ENCODE peak calls at places on chromosomes 13 and 19, in four cellular contexts. G, M, Q and O are unnamed samples. For H3K4me1, the result is how much of the 10 kb centered on the place peaks cover.

GRCh38 chr13:108037348-108037747 is 178.0 kb downstream of the LIG4 start:
- DNase-seq in G (no peak), M (no peak), Q (no peak), O (no peak)

GRCh38 chr19:7326105-7326877 is 22.4 kb upstream of the ARHGEF18 start:
- DNase-seq in G (peak), M (no peak), Q (no peak), O (peak)

GRCh38 chr19:32404939-32405430 is 585 bp upstream of the DPY19L3 start:
- DNase-seq in G (no peak), M (peak), Q (peak), O (no peak)

GRCh38 chr19:32717496-32717895 is 2.1 kb upstream of the TDRD12 start:
- DNase-seq in G (no peak), M (no peak), Q (no peak), O (no peak)

GRCh38 chr19:43457809-43458208 is 7.6 kb downstream of the LYPD3 start:
- DNase-seq in G (no peak), M (no peak), Q (no peak), O (no peak)

GRCh38 chr19:56297010-56297409 is 17.6 kb downstream of the ZSCAN5A start:
- DNase-seq in G (no peak), M (no peak), Q (no peak), O (no peak)

GRCh38 chr13:112616586-112617381 is 28.8 kb upstream of the TUBGCP3 start:
- DNase-seq in G (no peak), M (no peak), Q (peak), O (no peak)

GRCh38 chr13:23946067-23946466 is 48.8 kb upstream of the C1QTNF9B start:
- DNase-seq in G (no peak), M (no peak), Q (no peak), O (no peak)

GRCh38 chr13:42970824-42971669 is 21.0 kb downstream of the EPSTI1 start:
- DNase-seq in G (no peak), M (peak), Q (peak), O (peak)

GRCh38 chr19:20179946-20180345 is 12.9 kb downstream of the ZNF486 start:
- DNase-seq in G (no peak), M (no peak), Q (peak), O (no peak)

GRCh38 chr13:111202149-111202548 is 87.0 kb downstream of the ARHGEF7 start:
- DNase-seq in G (no peak), M (no peak), Q (no peak), O (no peak)

GRCh38 chr19:40465025-40465780 is at the start of gene BLVRB:
- DNase-seq in G (no peak), M (peak), Q (peak), O (peak)

GRCh38 chr13:100544866-100545683 is 43.5 kb downstream of the GGACT start:
- DNase-seq in G (no peak), M (no peak), Q (no peak), O (no peak)

GRCh38 chr13:37208052-37208451 is 102.6 kb upstream of the CSNK1A1L start:
- DNase-seq in G (no peak), M (no peak), Q (peak), O (no peak)

GRCh38 chr19:8115805-8116396 is 33.5 kb downstream of the FBN3 start:
- DNase-seq in G (no peak), M (no peak), Q (no peak), O (no peak)

GRCh38 chr13:113122571-113123225 is at the start of gene F10:
- DNase-seq in G (no peak), M (peak), Q (peak), O (no peak)

GRCh38 chr13:35471466-35472307 is 4.8 kb downstream of the MAB21L1 start:
- DNase-seq in G (no peak), M (no peak), Q (no peak), O (no peak)

GRCh38 chr13:44768775-44769578 is 192.8 kb upstream of the TSC22D1 start:
- DNase-seq in G (no peak), M (no peak), Q (peak), O (no peak)

GRCh38 chr13:79710376-79710775 is 229.4 kb downstream of the NDFIP2 start:
- DNase-seq in G (no peak), M (no peak), Q (peak), O (peak)

GRCh38 chr13:111384441-111385181 is 64.2 kb downstream of the TEX29 start:
- DNase-seq in G (no peak), M (peak), Q (no peak), O (no peak)

GRCh38 chr13:111281751-111282311 is 38.6 kb upstream of the TEX29 start:
- DNase-seq in G (no peak), M (no peak), Q (peak), O (peak)

GRCh38 chr13:100347941-100348340 is 240.6 kb downstream of the GGACT start:
- DNase-seq in G (no peak), M (no peak), Q (peak), O (peak)

GRCh38 chr19:30890033-30890432 is 459.2 kb downstream of the TSHZ3 start:
- DNase-seq in G (no peak), M (no peak), Q (no peak), O (no peak)

GRCh38 chr19:18321729-18322091 is 1.2 kb downstream of the LSM4 start:
- DNase-seq in G (no peak), M (no peak), Q (no peak), O (no peak)

GRCh38 chr13:99812611-99813010 is 159.0 kb downstream of the ZIC5 start:
- DNase-seq in G (no peak), M (no peak), Q (peak), O (peak)

GRCh38 chr13:79621902-79622301 is 140.9 kb downstream of the NDFIP2 start:
- DNase-seq in G (no peak), M (no peak), Q (no peak), O (peak)

GRCh38 chr13:31201341-31202024 is 1.7 kb downstream of the B3GLCT start:
- DNase-seq in G (no peak), M (peak), Q (peak), O (no peak)

GRCh38 chr13:36385471-36385870 is 39.3 kb upstream of the SPART start:
- DNase-seq in G (no peak), M (no peak), Q (peak), O (peak)

GRCh38 chr13:24995225-24995804 is 100.6 kb upstream of the PABPC3 start:
- DNase-seq in G (no peak), M (peak), Q (peak), O (no peak)

GRCh38 chr19:53903055-53903680 is 5.9 kb upstream of the CACNG7 start:
- DNase-seq in G (no peak), M (no peak), Q (peak), O (no peak)

GRCh38 chr19:45972081-45972943 is 1.4 kb downstream of the NOVA2 start:
- DNase-seq in G (no peak), M (peak), Q (peak), O (no peak)

GRCh38 chr13:44093607-44094583 is 214.2 kb downstream of the LACC1 start:
- DNase-seq in G (no peak), M (no peak), Q (peak), O (no peak)

GRCh38 chr13:25945596-25945995 is 106.2 kb downstream of the SHISA2 start:
- DNase-seq in G (no peak), M (no peak), Q (peak), O (no peak)

GRCh38 chr13:65965496-65965895 is 1264.6 kb downstream of the PCDH9 start:
- DNase-seq in G (no peak), M (no peak), Q (peak), O (peak)

GRCh38 chr13:26061947-26062346 is 10.1 kb upstream of the SHISA2 start:
- DNase-seq in G (no peak), M (no peak), Q (peak), O (peak)

GRCh38 chr19:13652810-13653590 is 111.3 kb upstream of the MRI1 start:
- DNase-seq in G (no peak), M (no peak), Q (no peak), O (no peak)

GRCh38 chr13:98349731-98350305 is 172.7 kb upstream of the RNF113B start:
- DNase-seq in G (no peak), M (no peak), Q (no peak), O (no peak)

GRCh38 chr13:68727165-68727564 is 1380.5 kb upstream of the ATXN8OS start:
- DNase-seq in G (no peak), M (no peak), Q (peak), O (no peak)

GRCh38 chr19:28403698-28404099 is 809.3 kb downstream of the UQCRFS1 start:
- DNase-seq in G (no peak), M (no peak), Q (no peak), O (no peak)
- H3K4me1 ChIP-seq in G (under half), M (under half), Q (under half), O (under half)

GRCh38 chr19:5624741-5625140 is 1.9 kb downstream of the SAFB start:
- DNase-seq in G (no peak), M (no peak), Q (no peak), O (no peak)
- H3K4me1 ChIP-seq in G (under half), M (under half), Q (under half), O (under half)

DNA sequence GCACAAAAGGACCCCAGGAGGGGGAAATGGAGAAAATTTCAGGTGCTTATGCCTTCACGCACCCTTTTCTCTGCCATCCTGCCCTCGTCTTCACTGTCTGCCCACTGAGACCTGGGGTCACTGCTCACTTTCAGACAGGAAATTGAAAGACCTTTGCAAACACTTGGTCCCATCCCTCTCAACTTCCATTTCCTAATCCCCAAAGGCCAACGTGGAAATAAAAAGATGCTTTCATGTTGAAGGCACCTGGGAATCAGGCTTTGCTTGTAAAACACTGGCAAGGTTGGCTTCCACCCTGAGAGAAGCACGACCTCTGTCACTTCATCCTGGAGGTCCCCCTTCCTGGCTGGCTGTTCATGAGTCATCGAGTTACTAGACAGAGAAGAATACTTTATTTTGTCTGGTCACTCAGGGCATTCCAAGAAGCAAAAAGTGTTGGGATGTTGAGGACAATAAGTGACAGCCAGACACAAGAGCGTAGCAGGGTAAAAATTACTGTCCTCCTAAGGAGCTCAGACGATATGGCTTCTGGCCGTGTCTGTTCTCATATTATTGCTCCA is 408.8 kb downstream of the COG6 start:
- DNase-seq in G (no peak), M (no peak), Q (no peak), O (no peak)
- H3K4me1 ChIP-seq in G (under half), M (under half), Q (under half), O (under half)

GRCh38 chr19:16381756-16382401 is 57.3 kb downstream of the KLF2 start:
- DNase-seq in G (no peak), M (peak), Q (no peak), O (no peak)
- H3K4me1 ChIP-seq in G (under half), M (under half), Q (under half), O (under half)

GRCh38 chr19:709196-709964 is 645 bp downstream of the PALM start:
- DNase-seq in G (no peak), M (no peak), Q (no peak), O (no peak)
- H3K4me1 ChIP-seq in G (under half), M (under half), Q (under half), O (under half)

GRCh38 chr19:556611-557382 is 12.9 kb downstream of the GZMM start:
- DNase-seq in G (no peak), M (no peak), Q (no peak), O (no peak)

GRCh38 chr19:554817-555216 is 11.0 kb downstream of the GZMM start:
- DNase-seq in G (no peak), M (no peak), Q (no peak), O (no peak)

GRCh38 chr19:558770-559439 is 13.5 kb upstream of the BSG start:
- DNase-seq in G (no peak), M (no peak), Q (no peak), O (no peak)

GRCh38 chr19:555474-555808 is 11.6 kb downstream of the GZMM start:
- DNase-seq in G (no peak), M (no peak), Q (no peak), O (no peak)
- H3K4me1 ChIP-seq in G (under half), M (under half), Q (under half), O (under half)

GRCh38 chr13:76023644-76024043 is 387.5 kb downstream of the LMO7 start:
- DNase-seq in G (no peak), M (no peak), Q (peak), O (peak)

GRCh38 chr13:76025392-76025791 is 389.3 kb downstream of the LMO7 start:
- DNase-seq in G (no peak), M (no peak), Q (no peak), O (no peak)

GRCh38 chr13:76029088-76029487 is 393.0 kb downstream of the LMO7 start:
- DNase-seq in G (no peak), M (no peak), Q (no peak), O (no peak)

GRCh38 chr13:76024151-76024550 is 388.0 kb downstream of the LMO7 start:
- DNase-seq in G (no peak), M (no peak), Q (no peak), O (no peak)

DNA sequence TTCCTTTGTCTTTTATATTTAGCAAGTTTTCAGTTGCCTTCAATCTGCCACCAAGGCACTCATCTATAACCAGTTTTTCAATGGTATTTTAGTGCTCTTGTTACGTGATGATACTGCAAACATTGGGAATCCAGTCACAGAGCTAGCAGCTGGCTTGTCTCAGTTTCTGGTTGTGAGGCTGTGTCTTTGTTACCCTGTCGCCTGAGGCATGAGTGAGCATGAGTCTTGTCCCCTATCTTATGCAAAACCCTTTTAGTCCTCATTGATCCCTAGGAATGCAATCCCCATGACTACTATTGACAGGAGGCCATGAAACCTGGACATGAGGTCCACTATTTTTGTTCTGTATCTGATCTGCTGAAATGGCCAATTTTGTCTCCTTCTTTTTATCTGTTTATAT is 391.0 kb downstream of the LMO7 start:
- DNase-seq in G (no peak), M (no peak), Q (no peak), O (no peak)
- H3K4me1 ChIP-seq in G (under half), M (under half), Q (under half), O (under half)

DNA sequence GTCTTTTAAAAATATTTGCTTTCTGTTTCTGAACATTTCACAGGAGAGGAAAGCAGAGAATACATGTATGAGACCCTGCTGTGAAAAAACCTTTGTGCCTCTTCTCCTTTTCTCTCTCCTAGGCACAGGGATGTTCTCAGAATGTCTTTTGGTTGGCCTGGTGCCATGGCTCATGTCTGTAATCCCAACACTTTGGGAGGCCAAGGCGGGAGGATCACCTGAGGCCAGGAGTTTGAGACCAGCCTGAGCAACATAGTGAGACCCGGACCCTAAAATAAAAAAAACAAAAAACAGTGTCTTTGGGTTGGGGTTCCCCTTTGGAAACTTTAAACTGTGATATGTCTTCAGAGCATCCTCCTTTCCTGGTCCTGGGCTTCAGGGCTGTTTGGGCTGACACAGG is 1.5 kb downstream of the ZNF627 start:
- DNase-seq in G (no peak), M (no peak), Q (no peak), O (no peak)
- H3K4me1 ChIP-seq in G (under half), M (under half), Q (under half), O (under half)